ENCODE peak calls at places on chromosomes 11 and 22, in nine cellular contexts. P is BE2C, Q is AG09309, L is fibroblast of lung, W is lower leg skin, N is GM13977, Y is pancreas, B is AG10803, C is lower lobe of right lung. E is an unnamed sample.
A peak's percentile ranks its signal among the peaks of the same experiment; 100 is the strongest.

GRCh38 chr11:14300661-14301304 is 58.2 kb downstream of the RRAS2 start:
- DNase-seq in P (peak; percentile 29), Q (peak; percentile 51), L (peak; percentile 84), W (peak; percentile 50), N (peak; percentile 33), Y (peak; percentile 58), B (peak; percentile 80), C (no peak), E (peak; percentile 41)

GRCh38 chr11:36512016-36512415 is 1.9 kb upstream of the TRAF6 start:
- DNase-seq in P (no peak), Q (no peak), L (no peak), W (no peak), N (no peak), Y (no peak), B (no peak), C (no peak), E (no peak)

GRCh38 chr22:36660931-36661330 is 42.6 kb downstream of the CACNG2 start:
- DNase-seq in P (no peak), Q (no peak), L (no peak), W (no peak), N (no peak), Y (no peak), B (no peak), C (no peak), E (no peak)

GRCh38 chr11:100808904-100809491 is 121.9 kb downstream of the ARHGAP42 start:
- DNase-seq in P (no peak), Q (peak; percentile 29), L (peak; percentile 61), W (no peak), N (no peak), Y (no peak), B (peak; percentile 15), C (no peak), E (no peak)

GRCh38 chr22:30310881-30311771 is 15.6 kb downstream of the TBC1D10A start:
- DNase-seq in P (no peak), Q (no peak), L (peak; percentile 87), W (peak; percentile 71), N (no peak), Y (peak; percentile 84), B (peak; percentile 84), C (peak; percentile 77), E (no peak)

GRCh38 chr11:3126901-3127691 is 38.0 kb downstream of the OSBPL5 start:
- DNase-seq in P (peak; percentile 1), Q (no peak), L (no peak), W (no peak), N (no peak), Y (no peak), B (no peak), C (peak; percentile 43), E (no peak)

GRCh38 chr22:22098457-22099193 is 116.0 kb upstream of the TOP3B start:
- DNase-seq in P (no peak), Q (no peak), L (no peak), W (no peak), N (no peak), Y (no peak), B (no peak), C (no peak), E (no peak)

GRCh38 chr11:3841426-3842304 is 906 bp upstream of the RHOG start:
- DNase-seq in P (peak; percentile 80), Q (peak; percentile 32), L (peak; percentile 88), W (peak; percentile 79), N (peak; percentile 91), Y (peak; percentile 85), B (peak; percentile 81), C (peak; percentile 89), E (peak; percentile 87)

GRCh38 chr11:63866211-63866610 is 27.3 kb downstream of the MARK2 start:
- DNase-seq in P (no peak), Q (no peak), L (peak; percentile 80), W (peak; percentile 69), N (peak; percentile 84), Y (peak; percentile 73), B (peak; percentile 66), C (peak; percentile 79), E (peak; percentile 87)

GRCh38 chr11:32173435-32173834 is 82.6 kb downstream of the RCN1 start:
- DNase-seq in P (peak; percentile 45), Q (peak; percentile 11), L (peak; percentile 76), W (peak; percentile 25), N (peak; percentile 52), Y (peak; percentile 45), B (peak; percentile 67), C (peak; percentile 52), E (peak; percentile 48)

GRCh38 chr11:57126766-57127400 is 54.9 kb upstream of the LRRC55 start:
- DNase-seq in P (no peak), Q (no peak), L (no peak), W (no peak), N (no peak), Y (no peak), B (no peak), C (no peak), E (no peak)

GRCh38 chr11:95299078-95299611 is 68.1 kb upstream of the SESN3 start:
- DNase-seq in P (no peak), Q (no peak), L (peak; percentile 22), W (no peak), N (no peak), Y (no peak), B (peak; percentile 36), C (no peak), E (no peak)

GRCh38 chr22:23862103-23862502 is 4.4 kb downstream of the SLC2A11 start:
- DNase-seq in P (peak; percentile 77), Q (no peak), L (peak; percentile 51), W (no peak), N (no peak), Y (peak; percentile 60), B (peak; percentile 43), C (peak; percentile 42), E (peak; percentile 63)
- TF ChIP-seq CTCF in P (peak; percentile 91), Q (peak; percentile 69), L (peak; percentile 69), W (no peak), N (peak; percentile 72), Y (peak; percentile 20), B (peak; percentile 64), C (peak; percentile 39), E (peak; percentile 83)

GRCh38 chr11:103222801-103223200 is 113.6 kb downstream of the DYNC2H1 start:
- DNase-seq in P (no peak), Q (no peak), L (peak; percentile 24), W (no peak), N (no peak), Y (peak; percentile 34), B (no peak), C (no peak), E (no peak)
- TF ChIP-seq CTCF in P (no peak), Q (no peak), L (no peak), W (no peak), N (no peak), Y (no peak), B (no peak), C (no peak), E (no peak)

DNA sequence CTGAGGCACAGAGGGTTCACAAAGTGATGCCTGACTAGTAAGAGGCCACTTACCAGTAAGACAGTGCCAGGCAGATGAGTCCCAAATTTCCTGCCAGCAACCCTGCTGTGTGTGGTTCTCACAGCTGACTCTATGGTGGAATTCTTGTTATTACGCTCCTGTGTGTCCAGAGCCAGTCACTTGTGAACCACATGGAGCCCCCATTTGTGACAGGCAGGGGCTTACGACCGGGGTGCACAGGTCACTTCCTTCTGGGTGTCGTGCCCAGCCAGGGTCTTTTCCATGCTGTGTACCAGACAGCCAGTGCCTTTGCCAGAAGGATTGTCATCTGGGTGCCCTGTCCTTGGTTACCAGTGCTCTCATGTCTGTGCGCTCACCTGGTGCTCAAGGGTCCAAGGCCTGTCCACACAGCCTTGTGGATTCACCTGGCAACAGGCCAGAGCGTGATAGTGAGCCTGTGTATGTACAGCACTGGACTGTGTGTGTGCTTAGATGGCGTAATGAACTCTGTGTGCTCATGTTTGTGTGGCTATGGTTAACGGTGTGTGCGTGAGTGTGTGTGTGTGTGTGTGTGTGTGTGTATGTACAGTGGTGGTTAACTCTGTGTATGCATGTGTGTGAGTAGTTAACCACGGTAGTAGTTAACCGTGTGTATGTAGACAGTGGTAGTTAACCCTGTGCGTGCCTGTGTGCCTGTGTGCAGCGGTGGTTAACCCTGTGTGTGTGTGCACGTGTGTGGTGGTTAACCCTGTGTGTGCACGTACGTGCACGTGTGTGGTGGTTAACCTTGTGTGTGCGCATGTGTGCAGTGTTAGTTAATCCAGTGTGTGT is 18.6 kb downstream of the GRAMD4 start:
- DNase-seq in P (no peak), Q (no peak), L (peak; percentile 39), W (no peak), N (no peak), Y (peak; percentile 61), B (peak; percentile 60), C (peak; percentile 76), E (no peak)
- TF ChIP-seq CTCF in P (no peak), Q (no peak), L (no peak), W (no peak), N (no peak), Y (no peak), B (no peak), C (no peak), E (no peak)

GRCh38 chr11:18012906-18013781 is at the start of gene SERGEF:
- DNase-seq in P (peak; percentile 90), Q (peak; percentile 32), L (peak; percentile 84), W (peak; percentile 90), N (peak; percentile 97), Y (peak; percentile 96), B (peak; percentile 83), C (peak; percentile 97), E (peak; percentile 98)
- TF ChIP-seq CTCF in P (no peak), Q (no peak), L (no peak), W (no peak), N (no peak), Y (no peak), B (no peak), C (peak; percentile 27), E (no peak)

DNA sequence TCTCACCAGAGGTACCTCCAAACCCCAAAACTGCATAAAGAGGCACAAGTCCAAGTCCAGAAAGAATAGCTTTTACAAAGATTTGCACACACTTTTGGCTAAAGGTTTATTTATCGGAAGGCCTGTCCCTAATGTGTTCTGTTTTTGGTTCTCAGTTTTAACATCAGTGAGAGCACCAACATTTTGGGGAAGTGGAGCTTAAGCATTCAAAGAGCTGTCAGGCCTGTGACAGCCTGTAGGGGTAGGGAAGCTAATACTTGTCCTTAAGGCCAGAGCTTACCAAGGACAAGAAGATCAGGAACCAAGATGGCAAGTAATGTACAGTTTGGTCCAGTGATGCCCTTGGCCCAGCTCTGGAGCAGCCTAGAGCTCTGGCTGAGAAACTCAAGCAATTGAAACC is 38.9 kb upstream of the SCUBE2 start:
- DNase-seq in P (no peak), Q (no peak), L (no peak), W (no peak), N (no peak), Y (no peak), B (no peak), C (no peak), E (no peak)
- TF ChIP-seq CTCF in P (no peak), Q (no peak), L (no peak), W (no peak), N (no peak), Y (no peak), B (no peak), C (no peak), E (no peak)

DNA sequence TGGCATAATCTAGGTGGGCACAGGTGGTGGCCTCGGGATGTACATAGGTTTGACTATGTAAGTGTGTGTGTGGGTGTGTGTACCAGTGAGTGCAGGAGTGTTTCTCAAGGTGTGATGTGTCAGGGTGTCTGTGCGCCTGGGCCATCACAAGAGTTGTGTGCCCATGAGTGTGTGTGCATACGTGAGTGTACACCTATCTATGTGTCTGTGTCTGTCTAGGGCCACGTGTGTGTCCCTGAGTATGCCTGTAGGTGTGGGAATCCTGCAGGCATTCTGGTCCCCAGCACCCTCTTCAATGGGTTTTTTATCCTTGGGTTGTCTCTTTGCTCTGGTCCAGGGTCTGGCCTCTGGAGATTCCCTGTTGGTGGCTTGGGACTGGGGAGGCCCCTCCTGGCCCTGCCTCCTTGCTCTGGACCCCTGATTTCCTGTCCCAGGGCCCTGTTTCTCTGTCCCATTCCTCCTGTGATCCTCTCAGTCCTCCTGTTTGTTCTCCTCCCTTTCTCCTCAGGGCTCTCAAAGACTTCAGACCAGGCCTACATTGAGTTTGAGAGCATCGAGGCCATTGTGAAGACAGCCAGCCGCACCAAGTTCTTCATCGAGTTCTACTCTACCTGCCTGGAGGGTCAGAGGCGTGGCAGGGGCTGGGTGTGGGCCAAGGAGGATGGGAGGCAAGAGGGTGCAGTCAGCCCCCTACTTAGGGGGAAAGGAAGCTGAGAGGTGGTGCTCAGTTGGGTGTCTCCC is 9.4 kb downstream of the INPPL1 start:
- DNase-seq in P (no peak), Q (no peak), L (no peak), W (no peak), N (peak; percentile 15), Y (no peak), B (no peak), C (no peak), E (no peak)
- TF ChIP-seq CTCF in P (no peak), Q (no peak), L (no peak), W (no peak), N (no peak), Y (no peak), B (no peak), C (no peak), E (no peak)